ENCODE peak calls at places on chromosomes 4 and X, in seven cellular contexts. One of them, this sample, is unnamed.

GRCh38 chr4:40750461-40751258 is 905 bp downstream of the NSUN7 start:
- DNase-seq in AG04450: no peak
- DNase-seq in SK-N-SH: peak
- DNase-seq in H1: peak
- DNase-seq in astrocyte: peak
- DNase-seq in psoas muscle: no peak
- DNase-seq in body of pancreas: peak
- DNase-seq in this sample: peak

GRCh38 chr4:30619679-30620078 is 100.5 kb upstream of the PCDH7 start:
- DNase-seq in AG04450: no peak
- DNase-seq in SK-N-SH: no peak
- DNase-seq in H1: no peak
- DNase-seq in astrocyte: peak
- DNase-seq in psoas muscle: no peak
- DNase-seq in body of pancreas: no peak
- DNase-seq in this sample: no peak

GRCh38 chr4:57312296-57312695 is 202.1 kb upstream of the IGFBP7 start:
- DNase-seq in AG04450: no peak
- DNase-seq in SK-N-SH: no peak
- DNase-seq in H1: no peak
- DNase-seq in astrocyte: no peak
- DNase-seq in psoas muscle: no peak
- DNase-seq in body of pancreas: no peak
- DNase-seq in this sample: no peak

GRCh38 chr4:176383273-176384077 is 63.7 kb downstream of the SPCS3 start:
- DNase-seq in AG04450: no peak
- DNase-seq in SK-N-SH: no peak
- DNase-seq in H1: no peak
- DNase-seq in astrocyte: peak
- DNase-seq in psoas muscle: no peak
- DNase-seq in body of pancreas: no peak
- DNase-seq in this sample: no peak

GRCh38 chr4:146029939-146030710 is 91.5 kb upstream of the ZNF827 start:
- DNase-seq in AG04450: no peak
- DNase-seq in SK-N-SH: no peak
- DNase-seq in H1: no peak
- DNase-seq in astrocyte: no peak
- DNase-seq in psoas muscle: no peak
- DNase-seq in body of pancreas: peak
- DNase-seq in this sample: no peak

GRCh38 chr4:66489783-66490452 is 819.6 kb upstream of the EPHA5 start:
- DNase-seq in AG04450: no peak
- DNase-seq in SK-N-SH: no peak
- DNase-seq in H1: no peak
- DNase-seq in astrocyte: peak
- DNase-seq in psoas muscle: no peak
- DNase-seq in body of pancreas: no peak
- DNase-seq in this sample: no peak

GRCh38 chr4:163492951-163493504 is 1.5 kb upstream of the TMA16 start:
- DNase-seq in AG04450: no peak
- DNase-seq in SK-N-SH: no peak
- DNase-seq in H1: no peak
- DNase-seq in astrocyte: no peak
- DNase-seq in psoas muscle: no peak
- DNase-seq in body of pancreas: no peak
- DNase-seq in this sample: no peak

GRCh38 chrX:122504026-122504425 is 680.1 kb upstream of the GRIA3 start:
- DNase-seq in AG04450: no peak
- DNase-seq in SK-N-SH: no peak
- DNase-seq in H1: no peak
- DNase-seq in astrocyte: peak
- DNase-seq in psoas muscle: no peak
- DNase-seq in body of pancreas: no peak
- DNase-seq in this sample: no peak

GRCh38 chr4:186144180-186144579 is 39.7 kb downstream of the FAM149A start:
- DNase-seq in AG04450: no peak
- DNase-seq in SK-N-SH: peak
- DNase-seq in H1: no peak
- DNase-seq in astrocyte: peak
- DNase-seq in psoas muscle: peak
- DNase-seq in body of pancreas: peak
- DNase-seq in this sample: peak

GRCh38 chrX:40097101-40097491 is 662 bp downstream of the BCOR start:
- DNase-seq in AG04450: no peak
- DNase-seq in SK-N-SH: peak
- DNase-seq in H1: no peak
- DNase-seq in astrocyte: no peak
- DNase-seq in psoas muscle: no peak
- DNase-seq in body of pancreas: no peak
- DNase-seq in this sample: peak

GRCh38 chrX:154096140-154097002 is 1.1 kb downstream of the MECP2 start:
- DNase-seq in AG04450: no peak
- DNase-seq in SK-N-SH: no peak
- DNase-seq in H1: no peak
- DNase-seq in astrocyte: peak
- DNase-seq in psoas muscle: peak
- DNase-seq in body of pancreas: no peak
- DNase-seq in this sample: peak

GRCh38 chr4:176791591-176792347 is 953 bp downstream of the VEGFC start:
- DNase-seq in AG04450: no peak
- DNase-seq in SK-N-SH: no peak
- DNase-seq in H1: no peak
- DNase-seq in astrocyte: no peak
- DNase-seq in psoas muscle: peak
- DNase-seq in body of pancreas: no peak
- DNase-seq in this sample: peak

GRCh38 chrX:42678133-42678532 is 99.8 kb downstream of the PPP1R2C start:
- DNase-seq in AG04450: no peak
- DNase-seq in SK-N-SH: no peak
- DNase-seq in H1: no peak
- DNase-seq in astrocyte: no peak
- DNase-seq in psoas muscle: no peak
- DNase-seq in body of pancreas: peak
- DNase-seq in this sample: no peak

GRCh38 chr4:145679991-145680455 is at the start of gene C4orf51:
- DNase-seq in AG04450: peak
- DNase-seq in SK-N-SH: no peak
- DNase-seq in H1: no peak
- DNase-seq in astrocyte: peak
- DNase-seq in psoas muscle: no peak
- DNase-seq in body of pancreas: peak
- DNase-seq in this sample: no peak

GRCh38 chr4:112031712-112032328 is 113.4 kb upstream of the FAM241A start:
- DNase-seq in AG04450: peak
- DNase-seq in SK-N-SH: peak
- DNase-seq in H1: no peak
- DNase-seq in astrocyte: peak
- DNase-seq in psoas muscle: no peak
- DNase-seq in body of pancreas: peak
- DNase-seq in this sample: peak

GRCh38 chr4:1050486-1051213 is 39.2 kb downstream of the FGFRL1 start:
- DNase-seq in AG04450: no peak
- DNase-seq in SK-N-SH: peak
- DNase-seq in H1: no peak
- DNase-seq in astrocyte: no peak
- DNase-seq in psoas muscle: peak
- DNase-seq in body of pancreas: no peak
- DNase-seq in this sample: no peak
- TF ChIP-seq CTCF in AG04450: no peak
- TF ChIP-seq CTCF in SK-N-SH: no peak
- TF ChIP-seq CTCF in H1: no peak
- TF ChIP-seq CTCF in astrocyte: peak
- TF ChIP-seq CTCF in psoas muscle: no peak
- TF ChIP-seq CTCF in body of pancreas: no peak
- TF ChIP-seq CTCF in this sample: no peak

GRCh38 chr4:54539500-54540029 is 118.2 kb upstream of the KIT start:
- DNase-seq in AG04450: no peak
- DNase-seq in SK-N-SH: peak
- DNase-seq in H1: no peak
- DNase-seq in astrocyte: peak
- DNase-seq in psoas muscle: peak
- DNase-seq in body of pancreas: peak
- DNase-seq in this sample: peak
- TF ChIP-seq CTCF in AG04450: no peak
- TF ChIP-seq CTCF in SK-N-SH: no peak
- TF ChIP-seq CTCF in H1: peak
- TF ChIP-seq CTCF in astrocyte: no peak
- TF ChIP-seq CTCF in psoas muscle: no peak
- TF ChIP-seq CTCF in body of pancreas: no peak
- TF ChIP-seq CTCF in this sample: no peak

GRCh38 chrX:64885850-64886249 is 90.4 kb downstream of the ZC4H2 start:
- DNase-seq in AG04450: no peak
- DNase-seq in SK-N-SH: peak
- DNase-seq in H1: no peak
- DNase-seq in astrocyte: no peak
- DNase-seq in psoas muscle: no peak
- DNase-seq in body of pancreas: peak
- DNase-seq in this sample: peak
- TF ChIP-seq CTCF in AG04450: no peak
- TF ChIP-seq CTCF in SK-N-SH: peak
- TF ChIP-seq CTCF in H1: peak
- TF ChIP-seq CTCF in astrocyte: no peak
- TF ChIP-seq CTCF in psoas muscle: peak
- TF ChIP-seq CTCF in body of pancreas: peak
- TF ChIP-seq CTCF in this sample: peak

DNA sequence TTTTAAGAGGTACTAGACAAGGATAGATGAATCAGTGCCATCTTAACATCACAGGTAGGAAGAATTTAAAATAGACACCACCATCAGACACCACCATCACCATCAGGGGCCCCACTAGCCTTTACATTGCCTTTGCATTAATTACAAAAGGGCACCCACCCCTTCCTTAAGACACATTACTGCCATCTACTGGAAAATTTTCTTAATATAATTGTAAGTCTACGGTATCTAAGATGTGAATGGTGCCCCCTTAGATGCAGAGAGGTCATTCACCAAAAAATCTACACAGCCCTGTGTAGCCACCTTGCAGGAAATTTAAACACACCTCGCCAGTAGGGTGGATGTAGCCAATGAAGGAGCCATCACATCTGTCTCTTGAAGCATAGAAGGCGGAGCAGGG is 184.1 kb downstream of the MID1IP1 start:
- DNase-seq in AG04450: no peak
- DNase-seq in SK-N-SH: peak
- DNase-seq in H1: no peak
- DNase-seq in astrocyte: no peak
- DNase-seq in psoas muscle: no peak
- DNase-seq in body of pancreas: no peak
- DNase-seq in this sample: no peak
- TF ChIP-seq CTCF in AG04450: peak
- TF ChIP-seq CTCF in SK-N-SH: peak
- TF ChIP-seq CTCF in H1: no peak
- TF ChIP-seq CTCF in astrocyte: no peak
- TF ChIP-seq CTCF in psoas muscle: peak
- TF ChIP-seq CTCF in body of pancreas: no peak
- TF ChIP-seq CTCF in this sample: no peak

GRCh38 chrX:77009691-77010090 is 437.5 kb upstream of the FGF16 start:
- DNase-seq in AG04450: no peak
- DNase-seq in SK-N-SH: no peak
- DNase-seq in H1: no peak
- DNase-seq in astrocyte: peak
- DNase-seq in psoas muscle: no peak
- DNase-seq in body of pancreas: no peak
- DNase-seq in this sample: no peak
- TF ChIP-seq CTCF in AG04450: no peak
- TF ChIP-seq CTCF in SK-N-SH: no peak
- TF ChIP-seq CTCF in H1: no peak
- TF ChIP-seq CTCF in astrocyte: no peak
- TF ChIP-seq CTCF in psoas muscle: no peak
- TF ChIP-seq CTCF in body of pancreas: no peak
- TF ChIP-seq CTCF in this sample: no peak

DNA sequence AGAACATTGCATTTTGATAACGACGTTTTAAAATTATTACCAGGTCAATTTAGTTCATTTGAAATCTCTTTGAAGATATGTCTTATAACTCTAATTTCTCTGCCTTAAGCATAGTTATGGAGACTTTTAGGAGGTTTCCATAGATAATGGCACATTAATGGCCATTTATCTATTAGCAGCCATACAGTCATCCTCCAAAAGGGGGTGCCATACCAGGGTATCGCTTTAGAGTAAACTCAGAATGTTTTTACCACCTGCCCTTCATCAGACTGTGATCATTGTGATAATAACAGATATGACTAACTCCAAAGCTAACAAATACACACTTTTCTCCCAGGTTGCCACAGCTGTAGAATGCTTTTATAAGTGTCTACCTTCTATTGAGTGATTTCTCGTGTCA is 461.5 kb downstream of the FSTL5 start:
- DNase-seq in AG04450: no peak
- DNase-seq in SK-N-SH: no peak
- DNase-seq in H1: no peak
- DNase-seq in astrocyte: no peak
- DNase-seq in psoas muscle: no peak
- DNase-seq in body of pancreas: no peak
- DNase-seq in this sample: no peak
- TF ChIP-seq CTCF in AG04450: peak
- TF ChIP-seq CTCF in SK-N-SH: peak
- TF ChIP-seq CTCF in H1: no peak
- TF ChIP-seq CTCF in astrocyte: no peak
- TF ChIP-seq CTCF in psoas muscle: no peak
- TF ChIP-seq CTCF in body of pancreas: no peak
- TF ChIP-seq CTCF in this sample: no peak

DNA sequence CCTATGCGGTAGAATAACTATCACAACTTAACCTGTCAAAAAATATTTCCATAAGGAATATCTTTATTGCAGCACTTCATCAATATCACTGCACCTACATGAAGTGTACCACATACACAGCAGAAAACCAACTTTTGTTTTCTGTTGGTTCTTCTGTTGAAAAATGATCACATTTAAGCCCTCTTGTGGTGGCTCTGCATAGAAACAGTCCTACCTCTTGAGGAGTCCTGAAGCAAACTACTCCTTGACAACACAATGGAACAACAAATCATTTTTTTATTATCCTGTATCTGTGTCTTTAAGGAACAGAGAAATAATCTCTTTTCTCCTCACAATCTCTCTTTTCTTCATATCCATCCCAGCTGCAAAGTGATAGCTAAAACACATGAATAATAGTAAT is 39.8 kb upstream of the ATOH1 start:
- DNase-seq in AG04450: no peak
- DNase-seq in SK-N-SH: peak
- DNase-seq in H1: no peak
- DNase-seq in astrocyte: no peak
- DNase-seq in psoas muscle: no peak
- DNase-seq in body of pancreas: no peak
- DNase-seq in this sample: peak
- TF ChIP-seq CTCF in AG04450: peak
- TF ChIP-seq CTCF in SK-N-SH: peak
- TF ChIP-seq CTCF in H1: no peak
- TF ChIP-seq CTCF in astrocyte: peak
- TF ChIP-seq CTCF in psoas muscle: no peak
- TF ChIP-seq CTCF in body of pancreas: no peak
- TF ChIP-seq CTCF in this sample: peak

GRCh38 chr4:23135792-23136645 is 443.3 kb downstream of the GBA3 start:
- DNase-seq in AG04450: no peak
- DNase-seq in SK-N-SH: peak
- DNase-seq in H1: no peak
- DNase-seq in astrocyte: peak
- DNase-seq in psoas muscle: no peak
- DNase-seq in body of pancreas: peak
- DNase-seq in this sample: peak
- TF ChIP-seq CTCF in AG04450: peak
- TF ChIP-seq CTCF in SK-N-SH: peak
- TF ChIP-seq CTCF in H1: no peak
- TF ChIP-seq CTCF in astrocyte: peak
- TF ChIP-seq CTCF in psoas muscle: peak
- TF ChIP-seq CTCF in body of pancreas: peak
- TF ChIP-seq CTCF in this sample: peak